ENCODE peak calls at places on chromosomes 5 and 9, in six cellular contexts. R is AG04450, Q is HCT116, D is adrenal gland, M is foreskin fibroblast, V is astrocyte of the spinal cord. S is an unnamed sample.

GRCh38 chr5:4189317-4189716 is 593.7 kb downstream of the IRX1 start:
- DNase-seq in R (no peak), Q (no peak), D (no peak), M (no peak), V (no peak), S (no peak)

GRCh38 chr9:96113045-96113444 is 188.9 kb downstream of the HSD17B3 start:
- DNase-seq in R (no peak), Q (no peak), D (peak; percentile 41), M (no peak), V (no peak), S (no peak)

GRCh38 chr5:43839218-43839617 is 236.2 kb downstream of the NNT start:
- DNase-seq in R (peak; percentile 78), Q (no peak), D (no peak), M (peak; percentile 83), V (peak; percentile 88), S (peak; percentile 72)

GRCh38 chr5:158287643-158288228 is 428.8 kb upstream of the CLINT1 start:
- DNase-seq in R (peak; percentile 6), Q (no peak), D (no peak), M (peak; percentile 85), V (peak; percentile 82), S (peak; percentile 18)

GRCh38 chr5:72849546-72849945 is 33.1 kb downstream of the TNPO1 start:
- DNase-seq in R (no peak), Q (no peak), D (no peak), M (no peak), V (no peak), S (no peak)

GRCh38 chr9:109640232-109641078 is 139.5 kb upstream of the PALM2AKAP2 start:
- DNase-seq in R (no peak), Q (no peak), D (peak; percentile 71), M (peak; percentile 59), V (peak; percentile 62), S (no peak)

GRCh38 chr9:134606951-134607733 is 34.5 kb upstream of the COL5A1 start:
- DNase-seq in R (no peak), Q (peak; percentile 21), D (peak; percentile 21), M (no peak), V (peak; percentile 24), S (no peak)

GRCh38 chr9:130244548-130245165 is 20.9 kb upstream of the HMCN2 start:
- DNase-seq in R (no peak), Q (no peak), D (no peak), M (no peak), V (no peak), S (no peak)

GRCh38 chr5:167982-168660 is 23.2 kb upstream of the LRRC14B start:
- DNase-seq in R (peak; percentile 96), Q (no peak), D (no peak), M (peak; percentile 98), V (peak; percentile 98), S (peak; percentile 96)

GRCh38 chr9:106172265-106172664 is 477.9 kb downstream of the TMEM38B start:
- DNase-seq in R (no peak), Q (no peak), D (no peak), M (no peak), V (no peak), S (no peak)

GRCh38 chr9:16921855-16922254 is 51.4 kb upstream of the BNC2 start:
- DNase-seq in R (no peak), Q (peak; percentile 7), D (no peak), M (peak; percentile 56), V (peak; percentile 47), S (no peak)

GRCh38 chr9:115107701-115108100 is 10.3 kb downstream of the TNC start:
- DNase-seq in R (no peak), Q (no peak), D (no peak), M (peak; percentile 28), V (no peak), S (no peak)

GRCh38 chr5:54412913-54413312 is 42.6 kb upstream of the HSPB3 start:
- DNase-seq in R (no peak), Q (no peak), D (no peak), M (no peak), V (no peak), S (no peak)

GRCh38 chr5:115685480-115685879 is 59.6 kb upstream of the TMED7 start:
- DNase-seq in R (no peak), Q (no peak), D (no peak), M (no peak), V (no peak), S (no peak)

GRCh38 chr9:5265939-5266338 is 34.7 kb downstream of the INSL4 start:
- DNase-seq in R (no peak), Q (no peak), D (no peak), M (no peak), V (no peak), S (no peak)
- TF ChIP-seq CTCF in R (no peak), Q (no peak), D (no peak), M (no peak), V (no peak), S (no peak)

DNA sequence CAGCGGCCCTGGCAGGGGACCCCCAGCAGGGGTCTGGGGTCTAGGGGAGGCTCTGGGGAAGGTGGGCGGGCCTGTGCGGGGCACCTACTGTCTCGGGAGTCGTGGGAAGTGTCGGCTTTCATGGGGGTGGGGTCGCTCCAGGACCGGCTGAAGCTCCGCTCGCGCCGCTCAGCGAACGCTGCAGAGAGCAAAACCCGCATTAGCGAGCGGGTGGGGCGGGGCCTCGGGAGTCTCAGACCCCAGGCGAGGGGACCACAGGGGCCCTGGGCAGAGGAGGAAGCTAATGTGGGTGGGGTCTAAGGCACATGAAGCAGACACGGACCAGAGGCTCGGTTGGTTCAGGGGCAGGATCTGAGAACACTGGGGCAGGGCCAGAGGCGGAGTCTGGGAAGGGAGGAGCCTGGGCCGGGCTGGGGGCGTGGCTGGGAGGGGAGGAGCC is 5.5 kb downstream of the NSMF start:
- DNase-seq in R (peak; percentile 20), Q (no peak), D (peak; percentile 88), M (peak; percentile 85), V (peak; percentile 64), S (no peak)
- H3K4me3 ChIP-seq in R (peak overlapping the region; percentile 31), Q (no peak overlapping the region), D (no peak overlapping the region), M (peak overlapping the region; percentile 32), V (no peak overlapping the region), S (no peak overlapping the region)

GRCh38 chr5:171157233-171157632 is 151.8 kb upstream of the TLX3 start:
- DNase-seq in R (no peak), Q (no peak), D (no peak), M (peak; percentile 17), V (no peak), S (no peak)
- TF ChIP-seq CTCF in R (no peak), Q (no peak), D (no peak), M (no peak), V (no peak), S (no peak)

GRCh38 chr9:92414566-92414965 is 9.7 kb downstream of the OMD start:
- DNase-seq in R (no peak), Q (no peak), D (no peak), M (no peak), V (no peak), S (no peak)
- H3K4me3 ChIP-seq in R (no peak overlapping the region), Q (no peak overlapping the region), D (no peak overlapping the region), M (no peak overlapping the region), V (no peak overlapping the region), S (no peak overlapping the region)

GRCh38 chr9:2119490-2120046 is 104.4 kb downstream of the SMARCA2 start:
- DNase-seq in R (no peak), Q (no peak), D (no peak), M (no peak), V (no peak), S (no peak)

GRCh38 chr9:2120926-2121689 is 106.0 kb downstream of the SMARCA2 start:
- DNase-seq in R (peak; percentile 11), Q (peak; percentile 7), D (no peak), M (peak; percentile 71), V (peak; percentile 47), S (no peak)

GRCh38 chr9:2117527-2117926 is 102.4 kb downstream of the SMARCA2 start:
- DNase-seq in R (no peak), Q (no peak), D (no peak), M (no peak), V (no peak), S (no peak)

DNA sequence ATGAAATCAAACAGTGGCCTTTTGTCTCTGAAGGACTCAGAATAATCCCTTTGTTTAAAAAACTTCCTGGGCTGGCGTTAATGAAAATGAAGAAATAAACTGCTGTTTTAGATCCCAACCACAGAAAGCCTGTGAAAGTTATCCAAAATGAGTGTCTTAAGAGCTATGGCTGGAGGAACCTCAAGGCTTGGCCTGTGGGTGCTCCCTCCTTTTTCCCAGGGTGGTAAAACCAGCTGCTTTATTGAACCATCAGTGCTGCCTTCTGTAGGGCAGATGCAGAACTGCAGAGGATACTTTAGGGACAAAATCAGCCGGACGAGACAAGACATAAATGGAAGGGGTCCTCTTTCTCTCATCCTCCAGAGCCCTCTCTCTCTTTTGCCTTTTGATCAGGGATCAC is 100.9 kb downstream of the SMARCA2 start:
- DNase-seq in R (no peak), Q (peak; percentile 12), D (no peak), M (peak; percentile 43), V (no peak), S (no peak)
- TF ChIP-seq CTCF in R (peak; percentile 52), Q (no peak), D (peak; percentile 5), M (peak; percentile 37), V (peak; percentile 56), S (peak; percentile 50)

DNA sequence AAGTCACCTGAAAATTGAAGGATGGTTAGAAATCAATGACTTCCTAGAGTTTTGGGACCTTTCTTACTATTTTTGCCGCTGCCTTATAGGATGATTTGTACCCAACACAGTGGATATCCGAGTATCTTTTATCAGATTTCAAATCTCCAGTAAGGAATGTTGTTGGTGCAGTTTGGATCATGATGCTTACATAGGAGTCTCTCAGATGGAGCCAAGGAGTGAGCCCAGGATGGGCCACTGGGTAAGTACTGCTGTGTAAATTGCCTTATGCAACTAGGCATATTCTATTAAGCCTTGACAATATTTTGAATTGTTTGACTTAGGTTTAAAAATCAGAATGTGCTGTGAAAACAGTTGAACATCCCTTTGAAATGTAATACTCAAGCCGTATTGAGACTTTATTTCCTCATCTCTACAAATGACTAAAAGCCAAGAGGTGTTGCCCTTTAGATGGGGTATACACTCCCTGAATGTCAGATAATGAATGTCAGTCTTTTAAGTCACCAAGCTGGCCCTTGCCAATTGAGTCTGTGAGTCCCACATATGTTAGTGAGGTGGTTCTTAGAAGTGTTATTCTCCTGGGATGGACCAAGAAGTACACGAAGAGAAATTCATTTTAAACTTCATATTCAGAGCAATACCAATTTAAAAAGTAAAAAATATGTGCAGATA is 271.8 kb upstream of the CTNND2 start:
- DNase-seq in R (no peak), Q (no peak), D (no peak), M (no peak), V (no peak), S (no peak)
- H3K4me3 ChIP-seq in R (no peak overlapping the region), Q (no peak overlapping the region), D (no peak overlapping the region), M (no peak overlapping the region), V (no peak overlapping the region), S (no peak overlapping the region)

GRCh38 chr9:132401791-132402190 is 4.8 kb downstream of the TTF1 start:
- DNase-seq in R (no peak), Q (no peak), D (no peak), M (no peak), V (no peak), S (no peak)
- TF ChIP-seq CTCF in R (no peak), Q (no peak), D (no peak), M (no peak), V (no peak), S (no peak)

GRCh38 chr5:174811438-174811837 is 87.1 kb downstream of the MSX2 start:
- DNase-seq in R (no peak), Q (no peak), D (no peak), M (no peak), V (no peak), S (no peak)
- H3K4me3 ChIP-seq in R (no peak overlapping the region), Q (no peak overlapping the region), D (no peak overlapping the region), M (no peak overlapping the region), V (no peak overlapping the region), S (no peak overlapping the region)